ENCODE peak calls at places on chromosomes 7 and 10, in seven cellular contexts. S is kidney, X is lung, Y is Karpas-422, U is OCI-LY7, L is tibial artery, C is cardiac muscle cell. G is an unnamed sample.
A peak's percentile ranks its signal among the peaks of the same experiment; 100 is the strongest.

GRCh38 chr7:134885967-134886352 is 100.3 kb upstream of the AGBL3 start:
- DNase-seq in S (no peak), X (no peak), Y (no peak), U (no peak), L (no peak), C (peak; percentile 91), G (no peak)

GRCh38 chr7:80666376-80666775 is 27.9 kb downstream of the CD36 start:
- DNase-seq in S (no peak), X (no peak), Y (no peak), U (no peak), L (no peak), C (no peak), G (no peak)

GRCh38 chr7:80935971-80936370 is 17.1 kb upstream of the SEMA3C start:
- DNase-seq in S (no peak), X (no peak), Y (no peak), U (no peak), L (no peak), C (no peak), G (no peak)

GRCh38 chr7:9029671-9030070 is 596.3 kb downstream of the NXPH1 start:
- DNase-seq in S (no peak), X (no peak), Y (no peak), U (no peak), L (no peak), C (no peak), G (no peak)

GRCh38 chr7:130294314-130294713 is 1.4 kb downstream of the CPA4 start:
- DNase-seq in S (no peak), X (no peak), Y (no peak), U (no peak), L (no peak), C (no peak), G (no peak)

GRCh38 chr7:128876978-128877755 is 14.5 kb downstream of the ATP6V1F start:
- DNase-seq in S (peak; percentile 70), X (no peak), Y (no peak), U (no peak), L (no peak), C (no peak), G (no peak)

GRCh38 chr10:86959737-86960002 is 1.3 kb downstream of the SNCG start:
- DNase-seq in S (no peak), X (no peak), Y (no peak), U (no peak), L (peak; percentile 19), C (no peak), G (no peak)

GRCh38 chr10:118850418-118851061 is 95.8 kb upstream of the CACUL1 start:
- DNase-seq in S (peak; percentile 87), X (peak; percentile 68), Y (peak; percentile 88), U (peak; percentile 66), L (peak; percentile 52), C (peak; percentile 70), G (peak; percentile 38)

GRCh38 chr10:77592510-77592909 is 45.1 kb downstream of the KCNMA1 start:
- DNase-seq in S (no peak), X (no peak), Y (no peak), U (no peak), L (no peak), C (no peak), G (no peak)

GRCh38 chr10:76874151-76874550 is 763.5 kb downstream of the KCNMA1 start:
- DNase-seq in S (no peak), X (no peak), Y (no peak), U (no peak), L (peak; percentile 81), C (peak; percentile 5), G (no peak)

DNA sequence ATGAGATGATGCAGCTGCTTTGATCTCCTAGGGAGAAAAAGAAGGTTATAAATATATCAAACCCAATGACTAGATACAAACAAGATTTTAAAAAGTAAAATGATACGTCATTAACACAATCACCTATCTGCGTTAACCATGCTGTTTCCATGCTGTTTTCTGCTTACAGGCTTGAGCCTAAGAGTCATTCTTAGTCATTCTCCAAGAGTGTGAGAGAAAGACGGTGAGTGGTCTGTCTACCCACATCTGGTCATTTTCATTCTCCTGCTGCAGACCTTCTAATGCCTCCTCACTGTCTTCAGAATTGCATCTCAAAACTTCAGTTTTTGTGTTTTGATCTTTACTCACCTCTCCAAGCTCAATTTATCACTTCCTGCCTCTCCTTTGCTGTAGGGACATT is 98.0 kb upstream of the ELMO1 start:
- DNase-seq in S (no peak), X (no peak), Y (no peak), U (no peak), L (no peak), C (no peak), G (no peak)
- H3K4me1 ChIP-seq in S (no peaks in the 10 kb centered on the region), X (peaks cover 2% of the 10 kb centered on the region), Y (no peaks in the 10 kb centered on the region), U (no peaks in the 10 kb centered on the region), L (peaks cover 7% of the 10 kb centered on the region), C (peaks cover 5% of the 10 kb centered on the region), G (no peaks in the 10 kb centered on the region)

GRCh38 chr10:132587175-132587574 is 49.6 kb downstream of the INPP5A start:
- DNase-seq in S (no peak), X (no peak), Y (no peak), U (no peak), L (no peak), C (no peak), G (no peak)

GRCh38 chr10:132586731-132587130 is 49.1 kb downstream of the INPP5A start:
- DNase-seq in S (no peak), X (no peak), Y (no peak), U (no peak), L (no peak), C (no peak), G (no peak)

GRCh38 chr10:132589015-132589414 is 51.4 kb downstream of the INPP5A start:
- DNase-seq in S (no peak), X (no peak), Y (no peak), U (no peak), L (no peak), C (no peak), G (no peak)

GRCh38 chr10:132589681-132590080 is 52.1 kb downstream of the INPP5A start:
- DNase-seq in S (no peak), X (no peak), Y (no peak), U (no peak), L (no peak), C (no peak), G (no peak)

GRCh38 chr10:132588301-132589013 is 50.9 kb downstream of the INPP5A start:
- DNase-seq in S (no peak), X (peak; percentile 46), Y (no peak), U (no peak), L (no peak), C (peak; percentile 39), G (no peak)
- H3K4me1 ChIP-seq in S (peaks cover 18% of the 10 kb centered on the region), X (peaks cover 46% of the 10 kb centered on the region), Y (peaks cover 22% of the 10 kb centered on the region), U (peaks cover 10% of the 10 kb centered on the region), L (peaks cover 70% of the 10 kb centered on the region), C (peaks cover 16% of the 10 kb centered on the region), G (peaks cover 3% of the 10 kb centered on the region)

GRCh38 chr10:43940898-43941777 is 292.5 kb upstream of the ZNF32 start:
- DNase-seq in S (no peak), X (peak; percentile 20), Y (peak; percentile 91), U (peak; percentile 76), L (no peak), C (no peak), G (no peak)

GRCh38 chr10:43942096-43942885 is 293.6 kb upstream of the ZNF32 start:
- DNase-seq in S (no peak), X (peak; percentile 11), Y (peak; percentile 58), U (no peak), L (no peak), C (peak; percentile 17), G (no peak)

GRCh38 chr10:43944742-43945730 is 296.4 kb upstream of the ZNF32 start:
- DNase-seq in S (no peak), X (peak; percentile 22), Y (no peak), U (no peak), L (no peak), C (no peak), G (no peak)

GRCh38 chr10:43943825-43944360 is 295.2 kb upstream of the ZNF32 start:
- DNase-seq in S (no peak), X (peak; percentile 10), Y (no peak), U (no peak), L (no peak), C (no peak), G (no peak)

GRCh38 chr10:43943119-43943824 is 294.6 kb upstream of the ZNF32 start:
- DNase-seq in S (no peak), X (peak; percentile 19), Y (peak; percentile 66), U (peak; percentile 37), L (no peak), C (no peak), G (no peak)
- H3K4me1 ChIP-seq in S (peaks cover 7% of the 10 kb centered on the region), X (peaks cover 4% of the 10 kb centered on the region), Y (peaks cover 64% of the 10 kb centered on the region), U (peaks cover 61% of the 10 kb centered on the region), L (no peaks in the 10 kb centered on the region), C (peaks cover 12% of the 10 kb centered on the region), G (no peaks in the 10 kb centered on the region)

GRCh38 chr10:132111871-132112341 is 46.2 kb downstream of the JAKMIP3 start:
- DNase-seq in S (peak; percentile 68), X (no peak), Y (no peak), U (no peak), L (no peak), C (no peak), G (no peak)
- H3K4me1 ChIP-seq in S (no peaks in the 10 kb centered on the region), X (no peaks in the 10 kb centered on the region), Y (no peaks in the 10 kb centered on the region), U (no peaks in the 10 kb centered on the region), L (no peaks in the 10 kb centered on the region), C (no peaks in the 10 kb centered on the region), G (no peaks in the 10 kb centered on the region)

DNA sequence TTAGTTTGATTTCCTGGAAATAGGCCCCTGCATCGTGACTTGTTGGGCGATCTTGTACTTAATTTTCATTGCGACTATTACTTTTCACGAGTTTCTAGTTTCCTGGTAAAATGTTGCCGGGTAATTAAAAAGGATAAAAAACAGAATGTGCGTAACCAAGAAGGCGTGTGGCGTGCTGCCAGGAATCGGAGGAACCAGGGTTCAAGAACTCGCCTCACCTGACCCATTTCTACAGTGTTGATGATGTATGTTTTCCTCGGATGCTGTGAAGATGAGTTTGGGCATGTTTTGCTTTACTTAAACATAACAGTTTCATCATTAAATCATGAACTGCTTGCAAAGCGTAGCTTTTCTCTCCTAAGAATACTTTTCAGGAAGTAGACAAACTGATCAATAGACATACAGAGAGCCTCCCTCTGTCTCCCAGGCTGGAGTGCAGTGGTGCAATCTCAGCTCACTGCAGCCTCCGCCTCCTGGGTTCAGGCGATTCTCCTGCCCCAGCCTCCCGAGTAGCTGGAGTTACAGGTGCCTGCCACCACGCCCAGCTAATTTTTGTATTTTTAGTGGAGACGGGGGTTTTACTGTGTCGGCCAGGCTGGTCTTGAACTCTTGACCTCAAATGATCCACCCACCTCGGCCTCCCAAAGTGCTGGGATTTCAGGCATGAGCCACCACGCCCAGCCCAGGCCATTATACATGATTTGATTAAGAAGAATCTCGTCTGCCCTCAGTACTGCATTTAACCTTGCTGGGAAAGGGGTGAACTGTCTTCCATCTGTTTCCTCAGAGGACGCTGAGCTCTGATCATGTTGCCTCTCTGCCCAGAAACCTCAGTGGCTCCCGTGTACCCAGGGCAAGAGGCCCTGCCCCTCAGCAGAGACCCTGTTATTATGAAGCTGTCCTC is 9.1 kb downstream of the FOXK1 start:
- DNase-seq in S (peak; percentile 38), X (no peak), Y (no peak), U (no peak), L (no peak), C (no peak), G (no peak)
- H3K4me1 ChIP-seq in S (peaks cover 21% of the 10 kb centered on the region), X (peaks cover 18% of the 10 kb centered on the region), Y (peaks cover 25% of the 10 kb centered on the region), U (no peaks in the 10 kb centered on the region), L (peaks cover 80% of the 10 kb centered on the region), C (no peaks in the 10 kb centered on the region), G (peaks cover 3% of the 10 kb centered on the region)

G was measured in effector memory CD4-positive, alpha-beta T cell.